ENCODE peak calls at places on chromosomes 12 and 14, in seven cellular contexts. One of them, this sample, is unnamed.

GRCh38 chr14:21039585-21040369 is 2.4 kb upstream of the RNASE7 start:
- DNase-seq in lower lobe of right lung: no peak
- DNase-seq in gastrocnemius medialis: no peak
- DNase-seq in fibroblast of pulmonary artery: peak; percentile 86
- DNase-seq in kidney epithelial cell: no peak
- DNase-seq in PC-3: peak; percentile 62
- DNase-seq in HCT116: peak; percentile 41
- DNase-seq in this sample: peak; percentile 74

GRCh38 chr12:52091061-52091460 is 11.6 kb downstream of the SMIM41 start:
- DNase-seq in gastrocnemius medialis: no peak
- DNase-seq in fibroblast of pulmonary artery: no peak
- DNase-seq in PC-3: no peak
- DNase-seq in HCT116: no peak
- DNase-seq in lower lobe of right lung: no peak
- DNase-seq in kidney epithelial cell: no peak
- DNase-seq in this sample: no peak

GRCh38 chr14:34039428-34040047 is 88.7 kb upstream of the EGLN3 start:
- DNase-seq in kidney epithelial cell: no peak
- DNase-seq in fibroblast of pulmonary artery: no peak
- DNase-seq in gastrocnemius medialis: no peak
- DNase-seq in HCT116: no peak
- DNase-seq in lower lobe of right lung: no peak
- DNase-seq in PC-3: no peak
- DNase-seq in this sample: no peak

GRCh38 chr12:122126342-122126635 is 47.7 kb downstream of the IL31 start:
- DNase-seq in lower lobe of right lung: peak; percentile 20
- DNase-seq in HCT116: no peak
- DNase-seq in fibroblast of pulmonary artery: no peak
- DNase-seq in PC-3: no peak
- DNase-seq in gastrocnemius medialis: no peak
- DNase-seq in kidney epithelial cell: no peak
- DNase-seq in this sample: no peak

GRCh38 chr12:42574879-42575278 is 14.7 kb downstream of the PRICKLE1 start:
- DNase-seq in fibroblast of pulmonary artery: no peak
- DNase-seq in PC-3: no peak
- DNase-seq in lower lobe of right lung: no peak
- DNase-seq in kidney epithelial cell: no peak
- DNase-seq in HCT116: no peak
- DNase-seq in gastrocnemius medialis: no peak
- DNase-seq in this sample: peak; percentile 40

GRCh38 chr14:70907996-70908917 is 998 bp downstream of the PCNX1 start:
- DNase-seq in gastrocnemius medialis: peak; percentile 19
- DNase-seq in fibroblast of pulmonary artery: peak; percentile 70
- DNase-seq in PC-3: peak; percentile 59
- DNase-seq in lower lobe of right lung: peak; percentile 71
- DNase-seq in kidney epithelial cell: peak; percentile 23
- DNase-seq in HCT116: no peak
- DNase-seq in this sample: peak; percentile 55

GRCh38 chr14:30725763-30726162 is 103.6 kb downstream of the SCFD1 start:
- DNase-seq in kidney epithelial cell: no peak
- DNase-seq in PC-3: no peak
- DNase-seq in gastrocnemius medialis: no peak
- DNase-seq in HCT116: no peak
- DNase-seq in lower lobe of right lung: no peak
- DNase-seq in fibroblast of pulmonary artery: peak; percentile 8
- DNase-seq in this sample: peak; percentile 41

GRCh38 chr12:13404111-13404628 is 207.6 kb downstream of the EMP1 start:
- DNase-seq in PC-3: no peak
- DNase-seq in kidney epithelial cell: no peak
- DNase-seq in gastrocnemius medialis: no peak
- DNase-seq in lower lobe of right lung: no peak
- DNase-seq in HCT116: no peak
- DNase-seq in fibroblast of pulmonary artery: no peak
- DNase-seq in this sample: no peak

GRCh38 chr14:52949711-52950409 is 990 bp downstream of the FERMT2 start:
- DNase-seq in fibroblast of pulmonary artery: peak; percentile 59
- DNase-seq in gastrocnemius medialis: peak; percentile 52
- DNase-seq in lower lobe of right lung: no peak
- DNase-seq in kidney epithelial cell: no peak
- DNase-seq in PC-3: peak; percentile 68
- DNase-seq in HCT116: no peak
- DNase-seq in this sample: peak; percentile 49

GRCh38 chr14:61561657-61562276 is 133.5 kb upstream of the HIF1A start:
- DNase-seq in fibroblast of pulmonary artery: peak; percentile 100
- DNase-seq in HCT116: peak; percentile 82
- DNase-seq in gastrocnemius medialis: peak; percentile 65
- DNase-seq in kidney epithelial cell: peak; percentile 100
- DNase-seq in PC-3: peak; percentile 99
- DNase-seq in lower lobe of right lung: peak; percentile 66
- DNase-seq in this sample: peak; percentile 100

GRCh38 chr12:32561931-32562341 is 117.2 kb upstream of the DNM1L start:
- DNase-seq in gastrocnemius medialis: no peak
- DNase-seq in lower lobe of right lung: no peak
- DNase-seq in kidney epithelial cell: no peak
- DNase-seq in PC-3: no peak
- DNase-seq in fibroblast of pulmonary artery: no peak
- DNase-seq in HCT116: no peak
- DNase-seq in this sample: no peak

GRCh38 chr12:43501705-43502104 is 50.3 kb downstream of the ADAMTS20 start:
- DNase-seq in lower lobe of right lung: no peak
- DNase-seq in PC-3: peak; percentile 47
- DNase-seq in kidney epithelial cell: no peak
- DNase-seq in HCT116: peak; percentile 36
- DNase-seq in gastrocnemius medialis: no peak
- DNase-seq in fibroblast of pulmonary artery: peak; percentile 50
- DNase-seq in this sample: peak; percentile 18

GRCh38 chr14:99574099-99574880 is 29.7 kb downstream of the CCDC85C start:
- DNase-seq in PC-3: peak; percentile 74
- DNase-seq in kidney epithelial cell: peak; percentile 62
- DNase-seq in HCT116: no peak
- DNase-seq in gastrocnemius medialis: no peak
- DNase-seq in lower lobe of right lung: peak; percentile 64
- DNase-seq in fibroblast of pulmonary artery: peak; percentile 85
- DNase-seq in this sample: peak; percentile 66

GRCh38 chr12:107448198-107448597 is 237.4 kb upstream of the PWP1 start:
- DNase-seq in gastrocnemius medialis: no peak
- DNase-seq in kidney epithelial cell: no peak
- DNase-seq in HCT116: peak; percentile 3
- DNase-seq in lower lobe of right lung: no peak
- DNase-seq in fibroblast of pulmonary artery: peak; percentile 16
- DNase-seq in PC-3: peak; percentile 25
- DNase-seq in this sample: no peak
- TF ChIP-seq CTCF in gastrocnemius medialis: no peak
- TF ChIP-seq CTCF in kidney epithelial cell: peak; percentile 60
- TF ChIP-seq CTCF in HCT116: peak; percentile 74
- TF ChIP-seq CTCF in lower lobe of right lung: peak; percentile 27
- TF ChIP-seq CTCF in fibroblast of pulmonary artery: peak; percentile 51
- TF ChIP-seq CTCF in PC-3: peak; percentile 55
- TF ChIP-seq CTCF in this sample: peak; percentile 53

GRCh38 chr12:95661360-95661759 is 110.1 kb upstream of the USP44 start:
- DNase-seq in gastrocnemius medialis: no peak
- DNase-seq in lower lobe of right lung: no peak
- DNase-seq in kidney epithelial cell: no peak
- DNase-seq in fibroblast of pulmonary artery: no peak
- DNase-seq in HCT116: no peak
- DNase-seq in PC-3: no peak
- DNase-seq in this sample: no peak
- H3K4me3 ChIP-seq in gastrocnemius medialis: no peak overlapping the region
- H3K4me3 ChIP-seq in lower lobe of right lung: no peak overlapping the region
- H3K4me3 ChIP-seq in kidney epithelial cell: no peak overlapping the region
- H3K4me3 ChIP-seq in fibroblast of pulmonary artery: no peak overlapping the region
- H3K4me3 ChIP-seq in HCT116: no peak overlapping the region
- H3K4me3 ChIP-seq in PC-3: no peak overlapping the region
- H3K4me3 ChIP-seq in this sample: no peak overlapping the region

DNA sequence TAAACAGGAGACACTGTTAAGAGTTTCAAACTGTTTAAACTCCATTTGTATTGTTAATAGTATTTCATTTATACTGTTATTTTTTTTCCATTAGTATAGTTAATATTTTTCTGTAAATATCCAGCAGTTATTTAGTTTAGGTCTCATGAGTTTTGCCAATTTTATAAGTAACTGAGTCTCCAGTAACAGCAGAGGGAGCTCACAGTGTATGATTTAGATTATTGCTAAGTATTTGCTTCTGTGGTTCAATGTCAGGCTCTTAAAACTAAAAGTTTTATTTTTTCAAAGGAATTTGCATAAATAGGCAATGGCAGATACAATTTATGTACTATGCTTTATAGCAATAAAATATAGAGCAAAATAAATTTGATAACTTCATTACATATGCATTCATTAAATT is 209.7 kb downstream of the ATXN7L3B start:
- DNase-seq in gastrocnemius medialis: no peak
- DNase-seq in fibroblast of pulmonary artery: peak; percentile 13
- DNase-seq in kidney epithelial cell: peak; percentile 16
- DNase-seq in lower lobe of right lung: no peak
- DNase-seq in HCT116: peak; percentile 21
- DNase-seq in PC-3: peak; percentile 44
- DNase-seq in this sample: peak; percentile 3
- TF ChIP-seq CTCF in gastrocnemius medialis: no peak
- TF ChIP-seq CTCF in fibroblast of pulmonary artery: no peak
- TF ChIP-seq CTCF in kidney epithelial cell: peak; percentile 41
- TF ChIP-seq CTCF in lower lobe of right lung: no peak
- TF ChIP-seq CTCF in HCT116: peak; percentile 26
- TF ChIP-seq CTCF in PC-3: peak; percentile 57
- TF ChIP-seq CTCF in this sample: peak; percentile 10

GRCh38 chr14:59629384-59630158 is 53.0 kb upstream of the CCDC175 start:
- DNase-seq in kidney epithelial cell: no peak
- DNase-seq in PC-3: no peak
- DNase-seq in gastrocnemius medialis: no peak
- DNase-seq in fibroblast of pulmonary artery: no peak
- DNase-seq in lower lobe of right lung: no peak
- DNase-seq in HCT116: no peak
- DNase-seq in this sample: no peak

GRCh38 chr14:59632381-59632780 is 55.8 kb upstream of the CCDC175 start:
- DNase-seq in kidney epithelial cell: no peak
- DNase-seq in gastrocnemius medialis: no peak
- DNase-seq in HCT116: peak; percentile 33
- DNase-seq in PC-3: peak; percentile 87
- DNase-seq in fibroblast of pulmonary artery: peak; percentile 49
- DNase-seq in lower lobe of right lung: no peak
- DNase-seq in this sample: no peak

GRCh38 chr14:59627011-59627520 is 50.5 kb upstream of the CCDC175 start:
- DNase-seq in kidney epithelial cell: no peak
- DNase-seq in fibroblast of pulmonary artery: no peak
- DNase-seq in PC-3: no peak
- DNase-seq in lower lobe of right lung: no peak
- DNase-seq in gastrocnemius medialis: no peak
- DNase-seq in HCT116: no peak
- DNase-seq in this sample: no peak

GRCh38 chr14:59631237-59631636 is 54.6 kb upstream of the CCDC175 start:
- DNase-seq in fibroblast of pulmonary artery: peak; percentile 1
- DNase-seq in lower lobe of right lung: no peak
- DNase-seq in kidney epithelial cell: no peak
- DNase-seq in gastrocnemius medialis: no peak
- DNase-seq in PC-3: peak; percentile 58
- DNase-seq in HCT116: no peak
- DNase-seq in this sample: no peak

DNA sequence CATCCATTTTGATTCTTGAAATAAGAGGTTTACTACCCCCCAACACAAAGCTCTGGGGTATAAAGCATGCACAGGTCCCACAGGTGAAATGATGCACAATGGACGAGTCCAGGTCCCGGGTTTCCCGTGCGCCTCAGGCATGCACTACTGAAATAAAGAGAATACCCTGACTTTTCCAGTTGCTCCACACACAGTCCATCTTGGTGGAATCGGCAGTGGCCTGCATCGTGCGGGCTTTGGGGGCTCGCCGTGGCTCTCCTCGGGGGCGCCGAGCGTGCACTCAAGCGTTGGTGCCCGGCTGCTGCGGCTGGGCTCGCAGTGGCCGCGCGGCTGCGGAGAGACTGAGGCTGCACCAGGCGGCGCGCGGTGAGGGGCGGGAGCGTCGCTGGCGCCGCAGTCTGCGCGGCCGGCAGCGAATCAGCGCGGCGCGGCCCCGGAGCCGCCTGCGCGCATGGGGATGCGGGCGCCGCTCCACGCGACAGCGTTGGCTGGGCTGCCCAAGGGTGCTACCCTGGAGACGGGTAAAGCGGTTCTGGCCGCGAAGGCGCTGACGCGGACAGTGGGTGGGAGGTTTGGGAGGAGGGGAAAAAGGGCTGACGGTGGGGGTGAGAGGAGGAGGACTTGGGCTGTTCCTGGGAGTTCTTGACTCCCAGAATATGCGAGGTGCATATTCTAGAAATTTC is 53.8 kb upstream of the CCDC175 start:
- DNase-seq in kidney epithelial cell: no peak
- DNase-seq in gastrocnemius medialis: no peak
- DNase-seq in lower lobe of right lung: peak; percentile 41
- DNase-seq in PC-3: no peak
- DNase-seq in HCT116: no peak
- DNase-seq in fibroblast of pulmonary artery: peak; percentile 6
- DNase-seq in this sample: no peak
- H3K4me3 ChIP-seq in kidney epithelial cell: peak overlapping the region; percentile 19
- H3K4me3 ChIP-seq in gastrocnemius medialis: peak overlapping the region; percentile 13
- H3K4me3 ChIP-seq in lower lobe of right lung: peak overlapping the region; percentile 20
- H3K4me3 ChIP-seq in PC-3: no peak overlapping the region
- H3K4me3 ChIP-seq in HCT116: no peak overlapping the region
- H3K4me3 ChIP-seq in fibroblast of pulmonary artery: peak overlapping the region; percentile 11
- H3K4me3 ChIP-seq in this sample: peak overlapping the region; percentile 32

GRCh38 chr14:74488788-74489397 is 4.2 kb downstream of the NPC2 start:
- DNase-seq in kidney epithelial cell: peak; percentile 51
- DNase-seq in gastrocnemius medialis: no peak
- DNase-seq in lower lobe of right lung: no peak
- DNase-seq in PC-3: peak; percentile 93
- DNase-seq in fibroblast of pulmonary artery: peak; percentile 72
- DNase-seq in HCT116: peak; percentile 60
- DNase-seq in this sample: peak; percentile 32

GRCh38 chr14:74493343-74494261 is at the start of gene ISCA2:
- DNase-seq in HCT116: peak; percentile 97
- DNase-seq in PC-3: peak; percentile 99
- DNase-seq in kidney epithelial cell: peak; percentile 95
- DNase-seq in lower lobe of right lung: peak; percentile 100
- DNase-seq in gastrocnemius medialis: peak; percentile 100
- DNase-seq in fibroblast of pulmonary artery: peak; percentile 99
- DNase-seq in this sample: peak; percentile 99

GRCh38 chr14:74492413-74493342 is at the start of gene NPC2:
- DNase-seq in kidney epithelial cell: no peak
- DNase-seq in lower lobe of right lung: no peak
- DNase-seq in fibroblast of pulmonary artery: no peak
- DNase-seq in PC-3: peak; percentile 19
- DNase-seq in gastrocnemius medialis: no peak
- DNase-seq in HCT116: no peak
- DNase-seq in this sample: no peak

GRCh38 chr14:74495356-74495755 is 1.8 kb downstream of the ISCA2 start:
- DNase-seq in fibroblast of pulmonary artery: no peak
- DNase-seq in kidney epithelial cell: no peak
- DNase-seq in HCT116: no peak
- DNase-seq in lower lobe of right lung: no peak
- DNase-seq in gastrocnemius medialis: no peak
- DNase-seq in PC-3: no peak
- DNase-seq in this sample: no peak

DNA sequence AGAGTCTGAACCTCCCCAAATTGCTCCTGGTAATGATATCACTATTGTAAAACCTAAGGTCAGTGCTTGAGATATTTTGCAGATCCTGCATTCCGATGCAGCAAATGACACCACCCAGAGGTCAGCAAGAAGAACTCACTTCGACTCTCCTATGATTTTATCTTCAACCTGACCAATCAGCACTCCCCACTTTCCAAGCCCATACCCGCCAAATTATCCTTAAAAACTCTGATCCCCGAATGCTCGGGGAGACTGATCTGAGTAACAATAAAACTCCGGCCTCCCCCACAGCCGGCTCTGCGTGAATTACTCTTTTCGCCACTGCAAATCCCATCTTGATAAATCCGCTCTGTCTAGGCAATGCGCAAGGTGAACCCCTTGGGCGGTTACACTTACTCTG is 1.2 kb downstream of the NPC2 start:
- DNase-seq in PC-3: peak; percentile 60
- DNase-seq in lower lobe of right lung: no peak
- DNase-seq in fibroblast of pulmonary artery: peak; percentile 45
- DNase-seq in HCT116: no peak
- DNase-seq in kidney epithelial cell: no peak
- DNase-seq in gastrocnemius medialis: no peak
- DNase-seq in this sample: peak; percentile 66
- TF ChIP-seq CTCF in PC-3: peak; percentile 54
- TF ChIP-seq CTCF in lower lobe of right lung: peak; percentile 29
- TF ChIP-seq CTCF in fibroblast of pulmonary artery: peak; percentile 22
- TF ChIP-seq CTCF in HCT116: peak; percentile 5
- TF ChIP-seq CTCF in kidney epithelial cell: no peak
- TF ChIP-seq CTCF in gastrocnemius medialis: no peak
- TF ChIP-seq CTCF in this sample: peak; percentile 52